ENCODE peak calls at places on chromosome 5, in eight cellular contexts. Q is mammary epithelial cell; D is CD8-positive, alpha-beta T cell; V is prostate gland; U is breast epithelium; L is mucosa of descending colon; X is MM.1S; I is DND-41. S is an unnamed sample.
A peak's percentile ranks its signal among the peaks of the same experiment; 100 is the strongest.

GRCh38 chr5:176998828-176999227 is 7.8 kb downstream of the UIMC1 start:
- DNase-seq in Q (no peak), D (no peak), V (no peak), U (no peak), L (no peak), X (no peak), I (no peak), S (no peak)

GRCh38 chr5:88438006-88438405 is 169.4 kb upstream of the TMEM161B start:
- DNase-seq in Q (peak; percentile 4), D (no peak), V (no peak), U (no peak), L (no peak), X (no peak), I (no peak), S (no peak)

GRCh38 chr5:146409081-146409671 is 38.0 kb upstream of the TCERG1 start:
- DNase-seq in Q (peak; percentile 79), D (no peak), V (no peak), U (no peak), L (no peak), X (no peak), I (no peak), S (peak; percentile 10)

GRCh38 chr5:82356808-82357671 is 78.9 kb upstream of the RPS23 start:
- DNase-seq in Q (peak; percentile 99), D (peak; percentile 74), V (peak; percentile 70), U (peak; percentile 37), L (peak; percentile 58), X (peak; percentile 18), I (peak; percentile 95), S (peak; percentile 71)

GRCh38 chr5:149724130-149724850 is 5.8 kb upstream of the PPARGC1B start:
- DNase-seq in Q (no peak), D (no peak), V (no peak), U (no peak), L (no peak), X (peak; percentile 83), I (no peak), S (no peak)

GRCh38 chr5:31492824-31493223 is 39.1 kb downstream of the DROSHA start:
- DNase-seq in Q (no peak), D (no peak), V (no peak), U (no peak), L (no peak), X (no peak), I (no peak), S (no peak)

GRCh38 chr5:54757541-54757940 is 227.9 kb downstream of the ESM1 start:
- DNase-seq in Q (no peak), D (no peak), V (no peak), U (no peak), L (no peak), X (no peak), I (no peak), S (no peak)

GRCh38 chr5:96692436-96692835 is 30.3 kb downstream of the CAST start:
- DNase-seq in Q (peak; percentile 77), D (no peak), V (no peak), U (no peak), L (no peak), X (no peak), I (no peak), S (peak; percentile 23)

GRCh38 chr5:109900911-109901627 is 211.3 kb downstream of the MAN2A1 start:
- DNase-seq in Q (no peak), D (no peak), V (no peak), U (no peak), L (no peak), X (peak; percentile 38), I (no peak), S (no peak)

GRCh38 chr5:67234671-67235176 is 38.1 kb upstream of the CD180 start:
- DNase-seq in Q (peak; percentile 67), D (no peak), V (peak; percentile 42), U (peak; percentile 49), L (no peak), X (no peak), I (no peak), S (no peak)

GRCh38 chr5:172659909-172660628 is 19.0 kb downstream of the NEURL1B start:
- DNase-seq in Q (peak; percentile 54), D (no peak), V (peak; percentile 84), U (peak; percentile 79), L (peak; percentile 87), X (no peak), I (no peak), S (peak; percentile 58)

GRCh38 chr5:114332493-114332892 is 29.4 kb upstream of the KCNN2 start:
- DNase-seq in Q (no peak), D (no peak), V (peak; percentile 44), U (no peak), L (no peak), X (no peak), I (no peak), S (no peak)

GRCh38 chr5:10630126-10630525 is 66.3 kb downstream of the ANKRD33B start:
- DNase-seq in Q (peak; percentile 85), D (no peak), V (no peak), U (no peak), L (no peak), X (no peak), I (no peak), S (no peak)

GRCh38 chr5:89044665-89045200 is 161.7 kb upstream of the MEF2C start:
- DNase-seq in Q (no peak), D (no peak), V (no peak), U (no peak), L (no peak), X (no peak), I (no peak), S (no peak)

GRCh38 chr5:114412509-114413171 is 50.8 kb downstream of the KCNN2 start:
- DNase-seq in Q (peak; percentile 78), D (no peak), V (peak; percentile 9), U (no peak), L (no peak), X (no peak), I (no peak), S (peak; percentile 99)

GRCh38 chr5:849651-850301 is 1.0 kb downstream of the ZDHHC11 start:
- DNase-seq in Q (no peak), D (no peak), V (no peak), U (no peak), L (peak; percentile 19), X (no peak), I (no peak), S (no peak)

GRCh38 chr5:8993031-8993430 is 552.8 kb downstream of the SEMA5A start:
- DNase-seq in Q (peak; percentile 19), D (no peak), V (no peak), U (no peak), L (no peak), X (no peak), I (no peak), S (no peak)
- TF ChIP-seq CTCF in Q (peak; percentile 61), D (no peak), V (no peak), U (no peak), L (peak; percentile 5), X (peak; percentile 34), I (peak; percentile 62), S (peak; percentile 51)

GRCh38 chr5:140677947-140678346 is 4.6 kb upstream of the DND1 start:
- DNase-seq in Q (no peak), D (no peak), V (no peak), U (no peak), L (no peak), X (no peak), I (no peak), S (no peak)
- H3K36me3 ChIP-seq in Q (peaks cover 41% of the 10 kb centered on the region), D (peaks cover 44% of the 10 kb centered on the region), V (peaks cover 18% of the 10 kb centered on the region), U (peaks cover 13% of the 10 kb centered on the region), L (no peaks in the 10 kb centered on the region), X (no peaks in the 10 kb centered on the region), I (peaks cover 79% of the 10 kb centered on the region), S (peaks cover 31% of the 10 kb centered on the region)

GRCh38 chr5:43606351-43606750 is 3.4 kb downstream of the NNT start:
- DNase-seq in Q (no peak), D (no peak), V (no peak), U (no peak), L (no peak), X (no peak), I (no peak), S (no peak)
- H3K4me3 ChIP-seq in Q (no peak overlapping the region), D (no peak overlapping the region), V (no peak overlapping the region), U (no peak overlapping the region), L (no peak overlapping the region), X (no peak overlapping the region), I (no peak overlapping the region), S (no peak overlapping the region)

DNA sequence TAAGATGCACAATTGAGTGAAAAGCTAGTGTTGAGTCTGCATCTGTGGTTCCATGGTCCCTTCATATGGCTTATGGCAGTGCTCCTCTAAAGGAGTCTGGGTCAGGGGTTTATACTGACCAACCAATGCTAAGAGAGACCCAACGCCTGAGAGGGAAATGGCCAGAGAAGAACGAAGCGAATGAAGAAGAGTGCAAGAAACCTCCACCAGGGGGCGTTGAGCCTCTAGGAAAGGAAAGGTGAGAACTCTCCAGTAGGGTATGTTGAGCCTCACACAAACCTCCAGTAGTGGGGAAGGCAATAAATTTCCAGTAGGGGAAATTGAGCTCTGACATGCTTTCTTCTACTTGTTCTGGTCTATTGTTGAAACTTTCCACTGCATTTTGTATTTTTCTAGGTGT is 470.6 kb downstream of the PRDM9 start:
- DNase-seq in Q (no peak), D (no peak), V (no peak), U (no peak), L (no peak), X (peak; percentile 60), I (peak; percentile 16), S (no peak)
- TF ChIP-seq CTCF in Q (peak; percentile 42), D (no peak), V (no peak), U (no peak), L (no peak), X (peak; percentile 63), I (peak; percentile 46), S (no peak)

GRCh38 chr5:154295551-154295950 is 105.0 kb downstream of the GALNT10 start:
- DNase-seq in Q (no peak), D (no peak), V (no peak), U (no peak), L (no peak), X (no peak), I (no peak), S (no peak)
- H3K36me3 ChIP-seq in Q (no peaks in the 10 kb centered on the region), D (peaks cover 6% of the 10 kb centered on the region), V (no peaks in the 10 kb centered on the region), U (no peaks in the 10 kb centered on the region), L (no peaks in the 10 kb centered on the region), X (no peaks in the 10 kb centered on the region), I (peaks cover 4% of the 10 kb centered on the region), S (no peaks in the 10 kb centered on the region)

DNA sequence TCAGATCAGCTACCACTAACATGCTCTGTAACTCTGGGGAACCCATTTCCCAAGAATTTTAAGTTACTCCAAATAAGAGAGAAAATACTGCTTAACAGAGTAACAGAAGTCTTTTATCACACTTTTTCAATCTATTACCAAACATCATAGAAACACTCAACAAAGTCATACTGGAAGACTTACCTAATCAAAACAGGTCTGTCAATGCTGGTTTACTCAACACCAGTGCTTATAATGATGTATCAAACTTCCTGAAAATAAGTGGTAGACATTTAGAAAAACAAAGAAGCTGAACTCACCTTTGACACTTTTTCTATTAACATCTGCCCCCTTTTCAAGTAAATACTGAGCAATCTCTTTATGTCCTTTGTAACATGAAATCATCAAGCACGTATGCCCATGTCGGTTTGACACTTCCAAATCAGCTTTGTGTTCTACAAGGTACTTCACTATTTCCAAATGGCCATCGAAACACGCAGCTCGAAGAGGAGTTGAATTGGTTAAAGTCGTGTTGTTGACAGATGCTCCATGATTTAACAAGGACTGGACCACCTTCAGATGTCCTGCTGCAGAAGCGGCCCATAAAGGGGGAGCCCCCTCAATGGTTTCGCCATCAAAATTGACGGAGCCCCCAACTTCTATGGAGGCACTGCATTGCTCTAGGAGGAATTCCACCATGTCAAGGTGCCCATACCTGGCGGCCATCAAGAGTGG is 1.8 kb downstream of the FEM1C start:
- DNase-seq in Q (no peak), D (no peak), V (no peak), U (no peak), L (peak; percentile 38), X (no peak), I (no peak), S (no peak)
- H3K4me3 ChIP-seq in Q (peak overlapping the region; percentile 94), D (peak overlapping the region; percentile 75), V (peak overlapping the region; percentile 83), U (peak overlapping the region; percentile 90), L (peak overlapping the region; percentile 80), X (peak overlapping the region; percentile 69), I (peak overlapping the region; percentile 87), S (peak overlapping the region; percentile 79)

S was measured in BJ.